ENCODE peak calls at places on chromosome 12, in five cellular contexts. H is coronary artery, M is astrocyte, U is tibial nerve, E is heart right ventricle. C is an unnamed sample.

GRCh38 chr12:25785164-25785563 is 173.3 kb upstream of the RASSF8 start:
- DNase-seq in H (no peak), M (no peak), U (no peak), E (no peak), C (no peak)

GRCh38 chr12:54173066-54173726 is 15.6 kb downstream of the SMUG1 start:
- DNase-seq in H (no peak), M (no peak), U (no peak), E (no peak), C (peak)

GRCh38 chr12:127401005-127401404 is 866.0 kb upstream of the TMEM132C start:
- DNase-seq in H (no peak), M (peak), U (no peak), E (no peak), C (no peak)

GRCh38 chr12:57734586-57734985 is 4.0 kb downstream of the AGAP2 start:
- DNase-seq in H (no peak), M (no peak), U (no peak), E (no peak), C (no peak)

GRCh38 chr12:24034160-24034559 is 84.7 kb upstream of the SOX5 start:
- DNase-seq in H (no peak), M (peak), U (no peak), E (no peak), C (no peak)

GRCh38 chr12:57089259-57090245 is 638 bp downstream of the NAB2 start:
- DNase-seq in H (peak), M (peak), U (peak), E (peak), C (peak)

GRCh38 chr12:24444634-24445033 is 495.2 kb upstream of the SOX5 start:
- DNase-seq in H (no peak), M (no peak), U (no peak), E (no peak), C (no peak)

GRCh38 chr12:79983969-79984629 is 49.2 kb upstream of the PPP1R12A start:
- DNase-seq in H (no peak), M (peak), U (no peak), E (no peak), C (peak)

GRCh38 chr12:124188561-124189405 is 106.1 kb upstream of the RFLNA start:
- DNase-seq in H (no peak), M (peak), U (no peak), E (peak), C (no peak)

GRCh38 chr12:69068431-69068830 is 135.5 kb upstream of the CPM start:
- DNase-seq in H (no peak), M (peak), U (no peak), E (no peak), C (peak)

GRCh38 chr12:33547084-33547483 is 107.5 kb upstream of the SYT10 start:
- DNase-seq in H (no peak), M (no peak), U (no peak), E (no peak), C (no peak)

GRCh38 chr12:68856510-68856909 is 48.5 kb downstream of the MDM2 start:
- DNase-seq in H (no peak), M (no peak), U (no peak), E (no peak), C (no peak)

GRCh38 chr12:123749355-123749754 is 12.7 kb upstream of the DNAH10 start:
- DNase-seq in H (no peak), M (no peak), U (no peak), E (no peak), C (no peak)

GRCh38 chr12:4106617-4107016 is 166.9 kb upstream of the CCND2 start:
- DNase-seq in H (no peak), M (no peak), U (no peak), E (no peak), C (no peak)

GRCh38 chr12:113239288-113239771 is 18.1 kb downstream of the TPCN1 start:
- DNase-seq in H (no peak), M (no peak), U (no peak), E (no peak), C (no peak)

GRCh38 chr12:22100952-22101748 is 55.1 kb downstream of the CMAS start:
- DNase-seq in H (no peak), M (peak), U (no peak), E (peak), C (peak)

GRCh38 chr12:31887109-31887811 is 72.0 kb upstream of the RESF1 start:
- DNase-seq in H (no peak), M (no peak), U (no peak), E (no peak), C (no peak)

GRCh38 chr12:68373836-68374314 is 41.7 kb upstream of the MDM1 start:
- DNase-seq in H (no peak), M (no peak), U (no peak), E (no peak), C (no peak)

GRCh38 chr12:132508248-132508740 is 18.3 kb downstream of the FBRSL1 start:
- DNase-seq in H (no peak), M (no peak), U (no peak), E (no peak), C (no peak)

GRCh38 chr12:78470354-78471195 is 394.0 kb upstream of the SYT1 start:
- DNase-seq in H (no peak), M (peak), U (no peak), E (no peak), C (peak)

GRCh38 chr12:16763901-16764300 is 157.9 kb upstream of the LMO3 start:
- DNase-seq in H (no peak), M (peak), U (no peak), E (no peak), C (no peak)

GRCh38 chr12:7130791-7131501 is 775 bp downstream of the CLSTN3 start:
- DNase-seq in H (no peak), M (peak), U (no peak), E (no peak), C (peak)

GRCh38 chr12:44930972-44931600 is 55.0 kb upstream of the NELL2 start:
- DNase-seq in H (no peak), M (peak), U (no peak), E (no peak), C (peak)

GRCh38 chr12:18479266-18479665 is 217.9 kb downstream of the PIK3C2G start:
- DNase-seq in H (no peak), M (no peak), U (no peak), E (no peak), C (no peak)

GRCh38 chr12:29620030-29620429 is 122.5 kb upstream of the OVCH1 start:
- DNase-seq in H (no peak), M (no peak), U (no peak), E (no peak), C (no peak)

GRCh38 chr12:71754461-71755145 is at the start of gene RAB21:
- DNase-seq in H (peak), M (peak), U (peak), E (peak), C (peak)

GRCh38 chr12:46786774-46787173 is 39.0 kb downstream of the SLC38A4 start:
- DNase-seq in H (no peak), M (peak), U (no peak), E (no peak), C (peak)

GRCh38 chr12:52403561-52403960 is 2.6 kb downstream of the KRT82 start:
- DNase-seq in H (no peak), M (no peak), U (no peak), E (no peak), C (no peak)

GRCh38 chr12:80917651-80918050 is 20.1 kb downstream of the LIN7A start:
- DNase-seq in H (no peak), M (no peak), U (no peak), E (no peak), C (no peak)

GRCh38 chr12:91565246-91565645 is 382.6 kb upstream of the DCN start:
- DNase-seq in H (no peak), M (peak), U (no peak), E (no peak), C (peak)

GRCh38 chr12:98262886-98263285 is 252.5 kb upstream of the TMPO start:
- DNase-seq in H (no peak), M (no peak), U (no peak), E (no peak), C (no peak)

GRCh38 chr12:50764116-50764860 is 387 bp downstream of the ATF1 start:
- DNase-seq in H (peak), M (no peak), U (no peak), E (no peak), C (peak)

GRCh38 chr12:87660987-87661769 is 368.0 kb downstream of the C12orf50 start:
- DNase-seq in H (no peak), M (peak), U (no peak), E (no peak), C (no peak)
- H3K27ac ChIP-seq in H (no peak), M (no peak), U (no peak), E (no peak), C (no peak)

GRCh38 chr12:89236237-89236636 is 116.1 kb downstream of the DUSP6 start:
- DNase-seq in H (no peak), M (peak), U (no peak), E (no peak), C (no peak)
- H3K27ac ChIP-seq in H (no peak), M (no peak), U (no peak), E (no peak), C (no peak)

DNA sequence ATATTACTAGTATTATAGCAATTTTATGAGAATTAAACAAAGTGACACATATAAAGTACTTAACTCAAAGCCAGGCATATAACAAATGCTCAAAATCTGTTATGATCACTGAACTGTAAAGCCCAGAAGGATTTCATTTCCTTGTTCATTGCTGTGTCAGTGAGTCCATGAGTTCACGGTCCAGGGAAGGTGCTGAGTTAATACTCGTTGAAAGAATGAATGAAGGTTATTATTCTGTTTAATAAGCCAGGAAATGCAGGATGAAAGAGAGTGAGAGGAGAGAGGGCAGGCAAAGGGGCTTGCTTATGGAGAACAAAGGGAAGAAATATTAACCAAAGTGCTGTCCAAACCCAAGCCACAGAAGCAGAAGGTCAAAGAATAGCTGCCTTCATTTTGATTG is 40.2 kb upstream of the NT5DC3 start:
- DNase-seq in H (no peak), M (no peak), U (no peak), E (no peak), C (no peak)
- H3K27ac ChIP-seq in H (no peak), M (no peak), U (no peak), E (no peak), C (no peak)

GRCh38 chr12:9130244-9130643 is 14.5 kb upstream of the A2M start:
- DNase-seq in H (no peak), M (no peak), U (no peak), E (no peak), C (no peak)

GRCh38 chr12:9135903-9136310 is 20.2 kb upstream of the A2M start:
- DNase-seq in H (no peak), M (no peak), U (no peak), E (no peak), C (no peak)

GRCh38 chr12:9132008-9132535 is 16.4 kb upstream of the A2M start:
- DNase-seq in H (no peak), M (no peak), U (no peak), E (no peak), C (no peak)

GRCh38 chr12:9133243-9133938 is 17.7 kb upstream of the A2M start:
- DNase-seq in H (no peak), M (no peak), U (no peak), E (no peak), C (no peak)

GRCh38 chr12:9134981-9135628 is 19.4 kb upstream of the A2M start:
- DNase-seq in H (no peak), M (no peak), U (no peak), E (no peak), C (no peak)
- H3K27ac ChIP-seq in H (no peak), M (no peak), U (no peak), E (no peak), C (no peak)

GRCh38 chr12:65826513-65827171 is 2.4 kb downstream of the HMGA2 start:
- DNase-seq in H (no peak), M (peak), U (no peak), E (no peak), C (peak)
- H3K27ac ChIP-seq in H (no peak), M (peak), U (no peak), E (no peak), C (peak)

GRCh38 chr12:96233941-96234461 is 39.8 kb downstream of the ELK3 start:
- DNase-seq in H (peak), M (peak), U (peak), E (peak), C (peak)
- H3K27ac ChIP-seq in H (peak), M (peak), U (peak), E (peak), C (no peak)

DNA sequence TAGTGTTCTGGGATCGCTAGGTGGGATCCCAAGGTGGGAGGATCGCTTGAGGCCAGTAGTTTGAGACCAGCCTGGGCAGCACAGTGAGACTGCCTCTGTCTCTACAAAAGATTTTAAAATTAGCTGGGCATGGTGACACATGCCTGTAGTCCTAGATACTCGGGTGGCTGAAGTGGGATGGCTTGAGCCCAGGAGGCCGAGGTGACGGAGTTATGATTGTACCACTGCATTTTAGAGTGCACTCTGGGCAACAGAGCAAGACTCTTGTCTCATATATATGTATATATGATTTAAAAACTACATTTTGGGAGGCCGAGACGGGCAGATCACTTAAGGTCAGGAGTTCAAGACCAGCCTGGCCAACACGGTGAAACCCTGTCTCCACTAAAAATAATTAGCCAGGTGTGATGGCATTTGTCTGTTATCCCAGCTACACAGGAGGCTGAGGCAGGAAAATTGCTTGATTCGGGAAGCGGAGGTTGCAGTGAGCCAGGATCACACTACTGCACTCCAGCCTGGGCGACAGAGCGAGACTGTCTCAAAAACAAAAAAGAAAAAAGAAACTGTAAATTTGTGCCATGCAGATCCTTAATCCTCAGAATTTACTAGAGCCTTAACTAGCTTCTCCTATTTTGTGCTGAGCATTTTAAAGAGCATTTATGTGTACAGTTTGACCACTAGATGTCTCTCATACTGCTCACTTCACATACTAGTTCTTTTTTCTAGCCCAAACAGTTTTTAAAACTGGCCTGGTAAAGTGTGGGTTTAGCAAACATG is 114.8 kb downstream of the MON2 start:
- DNase-seq in H (no peak), M (peak), U (no peak), E (peak), C (peak)
- H3K27ac ChIP-seq in H (no peak), M (no peak), U (no peak), E (no peak), C (no peak)

C was measured in cardiac muscle cell.